ENCODE peak calls at places on chromosomes 2 and 18, in ten cellular contexts. M is SW480; O is GDM1; R is HFF-Myc; P is effector CD4-positive, alpha-beta T cell; C is HEK293T; B is pancreas; E is NCI-H524; U is head of caudate nucleus; Y is activated CD4-positive, alpha-beta memory T cell treated with anti-CD3 and anti-CD28 coated beads, Interleukin-2, amount 10 ng/mL, durations not matched to agents 7 days and 5 days. V is an unnamed sample.
A peak's percentile ranks its signal among the peaks of the same experiment; 100 is the strongest.

GRCh38 chr2:55590810-55591440 is 26.5 kb downstream of the PPP4R3B start:
- DNase-seq in P (no peak), B (no peak), Y (no peak), E (no peak), M (peak; percentile 81), O (no peak), U (no peak), R (peak; percentile 26), C (no peak), V (no peak)

GRCh38 chr2:106057206-106057605 is 136.9 kb downstream of the UXS1 start:
- DNase-seq in E (no peak), Y (peak; percentile 78), C (no peak), B (no peak), M (peak; percentile 70), R (no peak), P (peak; percentile 20), U (no peak), O (no peak), V (peak; percentile 42)

GRCh38 chr18:45981852-45982251 is 14.7 kb upstream of the EPG5 start:
- DNase-seq in M (no peak), C (no peak), U (no peak), P (no peak), B (no peak), Y (no peak), E (no peak), R (no peak), O (no peak), V (no peak)

GRCh38 chr2:42450136-42450535 is 43.6 kb downstream of the KCNG3 start:
- DNase-seq in R (no peak), O (no peak), B (no peak), E (no peak), C (no peak), P (no peak), M (no peak), Y (no peak), U (no peak), V (no peak)

GRCh38 chr2:224221455-224221913 is 180.4 kb downstream of the FAM124B start:
- DNase-seq in B (no peak), M (no peak), P (no peak), U (no peak), O (no peak), R (peak; percentile 88), Y (no peak), E (no peak), C (no peak), V (no peak)

GRCh38 chr2:98175811-98176210 is 88.8 kb downstream of the VWA3B start:
- DNase-seq in P (no peak), E (no peak), Y (no peak), M (peak; percentile 61), B (no peak), R (no peak), O (no peak), C (no peak), U (no peak), V (no peak)

GRCh38 chr2:71646028-71646427 is 192.7 kb downstream of the DYSF start:
- DNase-seq in R (no peak), B (no peak), C (no peak), P (no peak), Y (no peak), O (no peak), M (no peak), U (no peak), E (no peak), V (no peak)

GRCh38 chr18:24470022-24470618 is 9.7 kb downstream of the HRH4 start:
- DNase-seq in R (no peak), O (no peak), Y (no peak), B (no peak), M (no peak), E (no peak), U (no peak), C (no peak), P (no peak), V (peak; percentile 7)

GRCh38 chr2:224196789-224197188 is 157.7 kb upstream of the SERPINE2 start:
- DNase-seq in Y (no peak), O (no peak), U (no peak), R (no peak), P (no peak), B (no peak), E (no peak), C (no peak), M (no peak), V (no peak)

GRCh38 chr2:36650031-36650430 is 46.5 kb upstream of the VIT start:
- DNase-seq in P (no peak), R (peak; percentile 52), C (peak; percentile 10), U (no peak), O (no peak), Y (peak; percentile 27), M (peak; percentile 75), E (no peak), B (no peak), V (peak; percentile 83)

GRCh38 chr2:62568983-62569837 is 63.2 kb upstream of the TMEM17 start:
- DNase-seq in R (no peak), Y (no peak), P (no peak), M (peak; percentile 59), C (no peak), U (no peak), B (no peak), E (no peak), O (no peak), V (peak; percentile 87)

GRCh38 chr2:46299365-46300263 is 2.4 kb downstream of the EPAS1 start:
- DNase-seq in R (no peak), C (peak; percentile 57), O (no peak), P (no peak), Y (no peak), U (peak; percentile 24), B (peak; percentile 69), E (peak; percentile 46), M (peak; percentile 67), V (peak; percentile 58)

GRCh38 chr18:9878783-9879242 is 7.0 kb upstream of the TXNDC2 start:
- DNase-seq in U (no peak), O (no peak), M (no peak), P (no peak), C (no peak), B (no peak), R (no peak), Y (no peak), E (no peak), V (no peak)

GRCh38 chr2:68832161-68832869 is 38.9 kb downstream of the BMP10 start:
- DNase-seq in M (peak; percentile 43), E (no peak), O (peak; percentile 56), C (no peak), U (peak; percentile 46), Y (peak; percentile 35), R (no peak), B (peak; percentile 18), P (no peak), V (no peak)

GRCh38 chr2:42569116-42569711 is 782 bp downstream of the MTA3 start:
- DNase-seq in Y (peak; percentile 19), P (no peak), E (peak; percentile 15), B (peak; percentile 12), O (no peak), M (peak; percentile 34), R (no peak), U (peak; percentile 43), C (peak; percentile 22), V (peak; percentile 38)